ENCODE peak calls at places on chromosome 16, in nine cellular contexts. N is CD4-positive, alpha-beta T cell; I is brain microvascular endothelial cell; P is cardiac muscle cell; M is stimulated activated CD8-positive, alpha-beta memory T cell treated with anti-CD3 and anti-CD28 coated beads, Interleukin-2, amount 100 ng/mL, for 48 hours; K is renal cortical epithelial cell; V is NCI-H1092 treated with DMSO at 0.1 percent for 48 hours; H is neural progenitor cell; D is HT1080. T is an unnamed sample.

GRCh38 chr16:14028207-14028606 is 42.9 kb upstream of the MRTFB start:
- DNase-seq in N (no peak), I (no peak), P (no peak), M (no peak), K (no peak), V (peak; percentile 17), H (no peak), D (no peak), T (no peak)

GRCh38 chr16:75420987-75421819 is 12.1 kb downstream of the CFDP1 start:
- DNase-seq in N (peak; percentile 8), I (peak; percentile 71), P (peak; percentile 80), M (peak; percentile 12), K (peak; percentile 55), V (no peak), H (peak; percentile 85), D (peak; percentile 70), T (peak; percentile 70)

GRCh38 chr16:15765880-15766279 is 90.9 kb downstream of the MYH11 start:
- DNase-seq in N (no peak), I (peak; percentile 45), P (peak; percentile 63), M (peak; percentile 5), K (peak; percentile 21), V (peak; percentile 2), H (peak; percentile 77), D (no peak), T (no peak)

GRCh38 chr16:67661864-67662652 is 1.3 kb downstream of the PARD6A start:
- DNase-seq in N (no peak), I (no peak), P (no peak), M (no peak), K (no peak), V (no peak), H (no peak), D (no peak), T (no peak)

GRCh38 chr16:48542020-48542473 is 67.9 kb downstream of the N4BP1 start:
- DNase-seq in N (no peak), I (peak; percentile 37), P (peak; percentile 30), M (no peak), K (peak; percentile 7), V (no peak), H (peak; percentile 47), D (peak; percentile 57), T (no peak)

GRCh38 chr16:2341456-2342447 is 1.2 kb upstream of the ABCA3 start:
- DNase-seq in N (no peak), I (no peak), P (no peak), M (no peak), K (no peak), V (no peak), H (peak; percentile 34), D (no peak), T (no peak)

GRCh38 chr16:25925466-25925865 is 233.7 kb downstream of the HS3ST4 start:
- DNase-seq in N (no peak), I (no peak), P (no peak), M (no peak), K (no peak), V (no peak), H (peak; percentile 66), D (no peak), T (no peak)

GRCh38 chr16:77758508-77758907 is 29.9 kb upstream of the VAT1L start:
- DNase-seq in N (no peak), I (no peak), P (no peak), M (no peak), K (no peak), V (no peak), H (no peak), D (no peak), T (no peak)

GRCh38 chr16:51524070-51524469 is 373.0 kb upstream of the SALL1 start:
- DNase-seq in N (no peak), I (no peak), P (no peak), M (no peak), K (no peak), V (no peak), H (no peak), D (no peak), T (no peak)

GRCh38 chr16:66961065-66961744 is at the start of gene CES3:
- DNase-seq in N (peak; percentile 49), I (peak; percentile 67), P (peak; percentile 88), M (peak; percentile 67), K (peak; percentile 68), V (peak; percentile 48), H (peak; percentile 91), D (peak; percentile 76), T (peak; percentile 56)

GRCh38 chr16:78478267-78478821 is 378.9 kb downstream of the WWOX start:
- DNase-seq in N (no peak), I (no peak), P (no peak), M (no peak), K (peak; percentile 14), V (peak; percentile 74), H (peak; percentile 30), D (no peak), T (no peak)

GRCh38 chr16:79434771-79435170 is 165.8 kb downstream of the MAF start:
- DNase-seq in N (no peak), I (no peak), P (no peak), M (no peak), K (peak; percentile 22), V (no peak), H (no peak), D (no peak), T (no peak)

GRCh38 chr16:854808-855410 is 54.4 kb upstream of the GNG13 start:
- DNase-seq in N (no peak), I (no peak), P (no peak), M (no peak), K (no peak), V (no peak), H (no peak), D (no peak), T (no peak)

GRCh38 chr16:24834459-24835335 is 11.1 kb upstream of the SLC5A11 start:
- DNase-seq in N (no peak), I (peak; percentile 34), P (peak; percentile 54), M (no peak), K (peak; percentile 41), V (peak; percentile 35), H (peak; percentile 60), D (peak; percentile 60), T (peak; percentile 58)